ENCODE peak calls at places on chromosomes 4 and X, in ten cellular contexts. T is stimulated activated CD4-positive, alpha-beta T cell treated with anti-CD3 and anti-CD28 coated beads, Interleukin-1b, Interleukin-23, amount 100 ng/mL, for 48 hours; Z is GM03348; E is GM10248; X is kidney tubule cell; H is HCEC 1CT; R is right cardiac atrium; V is activated naive CD4-positive, alpha-beta T cell treated with Interleukin-2 at 50 U/mL for 16 hours; W is effector memory CD4-positive, alpha-beta T cell; P is non-pigmented ciliary epithelial cell. L is an unnamed sample.

GRCh38 chr4:62835579-62835978 is 1573.7 kb downstream of the TECRL start:
- DNase-seq in T (no peak), Z (no peak), E (no peak), X (no peak), H (no peak), R (no peak), V (no peak), W (no peak), P (no peak), L (no peak)

GRCh38 chrX:104173841-104174240 is 7.6 kb downstream of the FAM199X start:
- DNase-seq in T (no peak), Z (no peak), E (no peak), X (no peak), H (no peak), R (no peak), V (no peak), W (no peak), P (no peak), L (no peak)

GRCh38 chr4:127162741-127163140 is 470.0 kb upstream of the INTU start:
- DNase-seq in T (no peak), Z (peak; percentile 69), E (no peak), X (no peak), H (peak; percentile 76), R (no peak), V (no peak), W (no peak), P (no peak), L (no peak)

GRCh38 chr4:156968479-156968984 is 3.1 kb downstream of the PDGFC start:
- DNase-seq in T (peak; percentile 12), Z (peak; percentile 64), E (peak; percentile 25), X (peak; percentile 91), H (peak; percentile 71), R (peak; percentile 38), V (no peak), W (no peak), P (peak; percentile 65), L (peak; percentile 60)

GRCh38 chr4:159021597-159022385 is 81.1 kb upstream of the RAPGEF2 start:
- DNase-seq in T (no peak), Z (no peak), E (no peak), X (no peak), H (no peak), R (no peak), V (no peak), W (no peak), P (no peak), L (no peak)

GRCh38 chr4:110629214-110629754 is 6.4 kb upstream of the PITX2 start:
- DNase-seq in T (no peak), Z (no peak), E (no peak), X (no peak), H (no peak), R (no peak), V (no peak), W (no peak), P (no peak), L (no peak)

GRCh38 chr4:81453024-81453423 is 18.7 kb downstream of the RASGEF1B start:
- DNase-seq in T (no peak), Z (no peak), E (no peak), X (no peak), H (no peak), R (no peak), V (no peak), W (no peak), P (no peak), L (no peak)

GRCh38 chr4:127631420-127631819 is 1.3 kb upstream of the INTU start:
- DNase-seq in T (no peak), Z (no peak), E (no peak), X (peak; percentile 42), H (peak; percentile 45), R (no peak), V (no peak), W (no peak), P (no peak), L (no peak)

GRCh38 chr4:168614316-168615057 is 117.6 kb downstream of the PALLD start:
- DNase-seq in T (no peak), Z (no peak), E (no peak), X (no peak), H (no peak), R (no peak), V (no peak), W (no peak), P (no peak), L (no peak)

GRCh38 chr4:153497091-153497531 is 31.0 kb downstream of the TMEM131L start:
- DNase-seq in T (peak; percentile 72), Z (no peak), E (no peak), X (peak; percentile 76), H (peak; percentile 27), R (no peak), V (peak; percentile 54), W (peak; percentile 22), P (no peak), L (no peak)

GRCh38 chrX:101417981-101418841 is 10.2 kb downstream of the HNRNPH2 start:
- DNase-seq in T (peak; percentile 20), Z (peak; percentile 54), E (peak; percentile 37), X (peak; percentile 28), H (peak; percentile 41), R (peak; percentile 70), V (peak; percentile 28), W (peak; percentile 30), P (no peak), L (peak; percentile 26)

GRCh38 chr4:169372791-169373190 is 102.0 kb upstream of the SH3RF1 start:
- DNase-seq in T (no peak), Z (no peak), E (no peak), X (no peak), H (no peak), R (no peak), V (no peak), W (no peak), P (no peak), L (no peak)

GRCh38 chr4:141962486-141962885 is 326.1 kb downstream of the IL15 start:
- DNase-seq in T (no peak), Z (no peak), E (no peak), X (no peak), H (no peak), R (no peak), V (no peak), W (no peak), P (no peak), L (no peak)

GRCh38 chrX:41010188-41010846 is 74.9 kb upstream of the USP9X start:
- DNase-seq in T (peak; percentile 43), Z (peak; percentile 75), E (peak; percentile 48), X (peak; percentile 79), H (peak; percentile 73), R (peak; percentile 85), V (peak; percentile 34), W (peak; percentile 13), P (no peak), L (peak; percentile 24)

GRCh38 chr4:56743550-56743949 is 62.5 kb upstream of the HOPX start:
- DNase-seq in T (no peak), Z (no peak), E (no peak), X (no peak), H (no peak), R (no peak), V (no peak), W (no peak), P (no peak), L (no peak)

GRCh38 chrX:109537324-109537665 is 651 bp downstream of the NXT2 start:
- DNase-seq in T (no peak), Z (peak; percentile 13), E (no peak), X (peak; percentile 61), H (peak; percentile 45), R (no peak), V (peak; percentile 1), W (no peak), P (peak; percentile 23), L (no peak)

GRCh38 chrX:150766351-150767044 is 73.3 kb downstream of the MTMR1 start:
- DNase-seq in T (no peak), Z (no peak), E (no peak), X (no peak), H (no peak), R (no peak), V (no peak), W (no peak), P (no peak), L (no peak)